ENCODE peak calls at places on chromosomes 5 and 9, in six cellular contexts. D is uterus, P is sigmoid colon, K is ovary, I is IMR-90, W is esophagus muscularis mucosa. Y is an unnamed sample.
A peak's percentile ranks its signal among the peaks of the same experiment; 100 is the strongest.

GRCh38 chr9:79975471-79976316 is 403.9 kb downstream of the TLE4 start:
- DNase-seq in D (no peak), P (no peak), K (no peak), I (no peak), W (no peak), Y (no peak)

GRCh38 chr5:138663009-138663408 is 87.8 kb upstream of the HSPA9 start:
- DNase-seq in D (no peak), P (no peak), K (no peak), I (no peak), W (no peak), Y (no peak)

GRCh38 chr5:38157024-38157423 is 101.3 kb upstream of the EGFLAM start:
- DNase-seq in D (no peak), P (no peak), K (no peak), I (no peak), W (no peak), Y (no peak)

GRCh38 chr9:35906923-35907699 is 1.1 kb downstream of the HRCT1 start:
- DNase-seq in D (peak; percentile 79), P (peak; percentile 93), K (peak; percentile 63), I (peak; percentile 75), W (no peak), Y (no peak)

GRCh38 chr9:75147638-75148037 is 59.3 kb downstream of the OSTF1 start:
- DNase-seq in D (no peak), P (no peak), K (no peak), I (peak; percentile 19), W (no peak), Y (no peak)

GRCh38 chr9:97309260-97309659 is 1.8 kb downstream of the CCDC180 start:
- DNase-seq in D (no peak), P (no peak), K (no peak), I (no peak), W (peak; percentile 64), Y (no peak)

GRCh38 chr5:32173394-32174010 is 617 bp downstream of the GOLPH3 start:
- DNase-seq in D (peak; percentile 59), P (peak; percentile 88), K (peak; percentile 67), I (peak; percentile 52), W (no peak), Y (peak; percentile 45)

GRCh38 chr9:134307674-134308638 is 18.3 kb upstream of the RXRA start:
- DNase-seq in D (no peak), P (no peak), K (no peak), I (no peak), W (no peak), Y (no peak)

GRCh38 chr5:139177809-139178581 is 20.2 kb downstream of the SIL1 start:
- DNase-seq in D (no peak), P (peak; percentile 84), K (no peak), I (peak; percentile 18), W (no peak), Y (no peak)

GRCh38 chr9:4225291-4226119 is 74.4 kb downstream of the GLIS3 start:
- DNase-seq in D (no peak), P (no peak), K (no peak), I (peak; percentile 95), W (no peak), Y (peak; percentile 7)

GRCh38 chr5:137649228-137649890 is 86.5 kb downstream of the KLHL3 start:
- DNase-seq in D (no peak), P (no peak), K (no peak), I (peak; percentile 60), W (peak; percentile 78), Y (no peak)

GRCh38 chr9:31615964-31616363 is 768.5 kb upstream of the ACO1 start:
- DNase-seq in D (no peak), P (no peak), K (no peak), I (no peak), W (no peak), Y (no peak)

GRCh38 chr9:96022445-96023031 is 147.0 kb downstream of the ERCC6L2 start:
- DNase-seq in D (no peak), P (no peak), K (no peak), I (no peak), W (no peak), Y (no peak)

GRCh38 chr9:21395778-21396717 is 10.8 kb upstream of the IFNA2 start:
- DNase-seq in D (peak; percentile 37), P (peak; percentile 73), K (peak; percentile 19), I (no peak), W (no peak), Y (peak; percentile 19)

GRCh38 chr9:126317513-126317912 is 9.1 kb upstream of the MVB12B start:
- DNase-seq in D (no peak), P (no peak), K (no peak), I (peak; percentile 25), W (no peak), Y (no peak)

GRCh38 chr9:105341784-105342183 is 97.3 kb downstream of the SLC44A1 start:
- DNase-seq in D (no peak), P (no peak), K (no peak), I (peak; percentile 56), W (no peak), Y (no peak)

GRCh38 chr5:142495561-142495960 is 170.7 kb upstream of the SPRY4 start:
- DNase-seq in D (no peak), P (no peak), K (no peak), I (no peak), W (no peak), Y (no peak)

GRCh38 chr5:10333154-10334006 is 20.1 kb upstream of the MARCHF6 start:
- DNase-seq in D (peak; percentile 39), P (no peak), K (peak; percentile 35), I (peak; percentile 26), W (peak; percentile 84), Y (no peak)

GRCh38 chr5:55672477-55672911 is 39.6 kb downstream of the SLC38A9 start:
- DNase-seq in D (no peak), P (no peak), K (no peak), I (no peak), W (no peak), Y (no peak)

GRCh38 chr5:76337949-76338589 is 65.0 kb upstream of the IQGAP2 start:
- DNase-seq in D (no peak), P (no peak), K (no peak), I (peak; percentile 47), W (no peak), Y (peak; percentile 50)

GRCh38 chr9:79384506-79384905 is 187.3 kb upstream of the TLE4 start:
- DNase-seq in D (no peak), P (no peak), K (no peak), I (no peak), W (no peak), Y (no peak)

GRCh38 chr5:95781101-95781583 is 41.4 kb downstream of the GLRX start:
- DNase-seq in D (peak; percentile 80), P (peak; percentile 93), K (peak; percentile 75), I (peak; percentile 85), W (peak; percentile 95), Y (peak; percentile 37)

GRCh38 chr9:131129183-131129582 is 3.8 kb downstream of the NUP214 start:
- DNase-seq in D (no peak), P (no peak), K (no peak), I (no peak), W (no peak), Y (no peak)

GRCh38 chr9:131125038-131125287 is 423 bp upstream of the NUP214 start:
- DNase-seq in D (no peak), P (no peak), K (no peak), I (no peak), W (no peak), Y (no peak)

GRCh38 chr9:131126059-131126426 is 657 bp downstream of the NUP214 start:
- DNase-seq in D (no peak), P (no peak), K (no peak), I (no peak), W (no peak), Y (no peak)

GRCh38 chr9:131122158-131122557 is 3.2 kb upstream of the NUP214 start:
- DNase-seq in D (no peak), P (no peak), K (no peak), I (no peak), W (no peak), Y (no peak)

DNA sequence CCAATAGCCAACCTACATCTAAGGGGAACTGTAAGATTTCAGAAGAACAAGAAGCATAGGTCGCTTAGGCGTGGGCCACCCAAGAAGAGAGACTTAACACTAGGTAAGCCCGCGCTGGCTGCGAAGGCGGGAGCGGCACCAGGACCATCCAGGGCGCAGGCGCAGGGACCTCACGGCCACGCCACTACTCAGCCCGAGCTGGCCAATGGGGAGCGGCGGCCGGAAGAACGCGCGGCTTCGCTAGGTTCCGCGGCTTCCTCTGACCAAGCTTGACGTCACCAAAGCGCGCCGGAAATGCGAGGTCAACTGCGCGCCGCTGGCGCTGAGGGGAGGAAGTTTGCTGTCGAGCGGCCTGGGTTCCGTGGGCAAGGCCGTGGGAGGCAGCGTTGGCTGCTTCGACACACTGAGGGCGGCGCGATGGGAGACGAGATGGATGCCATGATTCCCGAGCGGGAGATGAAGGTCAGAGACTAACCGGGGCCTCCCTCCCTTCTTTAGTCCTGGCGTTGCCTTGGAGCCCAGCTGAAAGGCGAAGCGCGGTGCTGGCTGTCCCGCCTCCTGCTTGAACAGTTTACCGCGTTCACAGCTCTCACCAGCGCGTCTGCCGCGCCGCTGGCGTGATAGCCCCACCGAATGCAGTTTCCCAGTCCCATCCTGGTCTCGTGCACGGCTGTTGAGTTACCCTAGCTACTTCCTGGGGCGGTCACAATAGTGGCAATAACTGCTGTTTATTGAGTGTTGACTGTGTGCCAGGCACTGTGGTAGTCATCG is at the start of gene NUP214:
- DNase-seq in D (peak; percentile 99), P (peak; percentile 99), K (peak; percentile 98), I (peak; percentile 96), W (peak; percentile 99), Y (peak; percentile 64)
- TF ChIP-seq POLR2A in D (peak; percentile 76), P (peak; percentile 65), K (peak; percentile 81), I (peak; percentile 90), W (peak; percentile 60), Y (peak; percentile 51)

GRCh38 chr5:34915139-34915855 is at the start of the genes BRIX1 and RAD1:
- DNase-seq in D (peak; percentile 96), P (peak; percentile 97), K (peak; percentile 93), I (peak; percentile 98), W (peak; percentile 97), Y (peak; percentile 93)
- TF ChIP-seq POLR2A in D (peak; percentile 49), P (peak; percentile 79), K (peak; percentile 16), I (peak; percentile 62), W (peak; percentile 46), Y (peak; percentile 54)

GRCh38 chr5:150156540-150156939 is 895 bp upstream of the PDGFRB start:
- DNase-seq in D (no peak), P (no peak), K (no peak), I (no peak), W (no peak), Y (no peak)

GRCh38 chr5:150154618-150155134 is 969 bp downstream of the PDGFRB start:
- DNase-seq in D (no peak), P (no peak), K (no peak), I (no peak), W (no peak), Y (no peak)

GRCh38 chr5:150153957-150154617 is 1.6 kb downstream of the PDGFRB start:
- DNase-seq in D (no peak), P (no peak), K (peak; percentile 45), I (peak; percentile 80), W (no peak), Y (no peak)

GRCh38 chr5:150156033-150156381 is 362 bp upstream of the PDGFRB start:
- DNase-seq in D (no peak), P (no peak), K (no peak), I (no peak), W (no peak), Y (peak; percentile 46)

GRCh38 chr5:150155258-150156032 is at the start of gene PDGFRB:
- DNase-seq in D (peak; percentile 94), P (peak; percentile 98), K (peak; percentile 97), I (peak; percentile 89), W (peak; percentile 97), Y (peak; percentile 78)
- TF ChIP-seq POLR2A in D (peak; percentile 89), P (peak; percentile 78), K (peak; percentile 82), I (peak; percentile 91), W (peak; percentile 24), Y (peak; percentile 52)

GRCh38 chr5:172187118-172188032 is 649 bp downstream of the STK10 start:
- DNase-seq in D (peak; percentile 45), P (peak; percentile 82), K (peak; percentile 33), I (peak; percentile 80), W (no peak), Y (peak; percentile 77)
- TF ChIP-seq POLR2A in D (no peak), P (no peak), K (no peak), I (no peak), W (no peak), Y (peak; percentile 25)

Y was measured in H54.